ENCODE peak calls at places on chromosomes 5 and 9, in five cellular contexts. M, S, H, T and F are unnamed samples.
A peak's percentile ranks its signal among the peaks of the same experiment; 100 is the strongest.

GRCh38 chr9:76203373-76203772 is 190.9 kb downstream of the RFK start:
- DNase-seq in M (no peak), S (no peak), H (no peak), T (no peak), F (no peak)

GRCh38 chr5:141258464-141258863 is 13.3 kb downstream of the PCDHB15 start:
- DNase-seq in M (no peak), S (no peak), H (no peak), T (no peak), F (no peak)

GRCh38 chr5:39108987-39109386 is 34.8 kb upstream of the RICTOR start:
- DNase-seq in M (no peak), S (no peak), H (no peak), T (no peak), F (no peak)

GRCh38 chr9:133641396-133641655 is 5.2 kb downstream of the DBH start:
- DNase-seq in M (no peak), S (no peak), H (no peak), T (no peak), F (no peak)

GRCh38 chr5:74919487-74919886 is 53.3 kb upstream of the FAM169A start:
- DNase-seq in M (no peak), S (no peak), H (no peak), T (no peak), F (peak; percentile 35)

GRCh38 chr9:127498298-127498697 is 47.0 kb downstream of the LRSAM1 start:
- DNase-seq in M (no peak), S (no peak), H (no peak), T (no peak), F (no peak)

GRCh38 chr5:151081426-151082273 is 816 bp upstream of the TNIP1 start:
- DNase-seq in M (no peak), S (peak; percentile 12), H (peak; percentile 86), T (no peak), F (no peak)

GRCh38 chr9:94639045-94639995 is at the start of gene FBP1:
- DNase-seq in M (no peak), S (no peak), H (no peak), T (no peak), F (no peak)